ENCODE peak calls at places on chromosomes 1 and 21, in eight cellular contexts. I is non-pigmented ciliary epithelial cell, U is foreskin keratinocyte, B is thyroid gland, C is B cell, P is heart left ventricle, W is AML-193, E is sigmoid colon. V is an unnamed sample.

GRCh38 chr1:61313906-61314422 is 231.6 kb downstream of the NFIA start:
- DNase-seq in I (no peak), U (no peak), B (no peak), C (no peak), P (no peak), W (no peak), E (no peak), V (no peak)

GRCh38 chr1:232123775-232124659 is 497.4 kb downstream of the DISC1 start:
- DNase-seq in I (no peak), U (peak), B (no peak), C (no peak), P (no peak), W (no peak), E (no peak), V (no peak)

GRCh38 chr21:15437873-15438272 is 291.9 kb upstream of the USP25 start:
- DNase-seq in I (peak), U (peak), B (no peak), C (no peak), P (no peak), W (no peak), E (no peak), V (peak)

GRCh38 chr1:67831850-67832513 is 1.3 kb downstream of the GNG12 start:
- DNase-seq in I (no peak), U (peak), B (peak), C (peak), P (peak), W (no peak), E (peak), V (peak)

GRCh38 chr1:10473145-10473765 is 926 bp upstream of the DFFA start:
- DNase-seq in I (no peak), U (no peak), B (no peak), C (no peak), P (no peak), W (no peak), E (no peak), V (no peak)

GRCh38 chr1:159700312-159700711 is 14.1 kb downstream of the CRP start:
- DNase-seq in I (no peak), U (no peak), B (no peak), C (no peak), P (no peak), W (no peak), E (no peak), V (no peak)

GRCh38 chr21:27132270-27132669 is 165.4 kb upstream of the ADAMTS5 start:
- DNase-seq in I (peak), U (peak), B (peak), C (no peak), P (no peak), W (no peak), E (no peak), V (no peak)

GRCh38 chr1:201606581-201606980 is 67.7 kb downstream of the NAV1 start:
- DNase-seq in I (no peak), U (no peak), B (no peak), C (no peak), P (no peak), W (no peak), E (no peak), V (no peak)

GRCh38 chr1:20440785-20441200 is 45.2 kb downstream of the CAMK2N1 start:
- DNase-seq in I (no peak), U (no peak), B (peak), C (peak), P (no peak), W (no peak), E (no peak), V (peak)

GRCh38 chr1:202926578-202927491 is at the start of gene KLHL12:
- DNase-seq in I (peak), U (peak), B (peak), C (peak), P (peak), W (peak), E (peak), V (peak)

GRCh38 chr1:31910933-31911332 is 27.2 kb downstream of the PTP4A2 start:
- DNase-seq in I (no peak), U (no peak), B (no peak), C (no peak), P (no peak), W (no peak), E (no peak), V (no peak)

GRCh38 chr21:38913120-38913975 is 107.6 kb downstream of the ETS2 start:
- DNase-seq in I (no peak), U (peak), B (peak), C (no peak), P (peak), W (no peak), E (peak), V (no peak)

GRCh38 chr21:43991447-43991991 is 20.6 kb upstream of the TRAPPC10 start:
- DNase-seq in I (no peak), U (no peak), B (no peak), C (peak), P (no peak), W (no peak), E (peak), V (no peak)

GRCh38 chr21:46124083-46124925 is 26.4 kb downstream of the COL6A2 start:
- DNase-seq in I (no peak), U (no peak), B (peak), C (peak), P (peak), W (no peak), E (peak), V (no peak)

GRCh38 chr21:27581168-27581567 is 614.3 kb upstream of the ADAMTS5 start:
- DNase-seq in I (no peak), U (peak), B (no peak), C (no peak), P (no peak), W (no peak), E (no peak), V (no peak)

GRCh38 chr1:45522324-45523104 is 830 bp upstream of the PRDX1 start:
- DNase-seq in I (no peak), U (no peak), B (no peak), C (no peak), P (no peak), W (no peak), E (no peak), V (no peak)

GRCh38 chr1:58402444-58402843 is 144.1 kb downstream of the OMA1 start:
- DNase-seq in I (no peak), U (peak), B (no peak), C (no peak), P (no peak), W (no peak), E (no peak), V (no peak)

V was measured in GM20000.